ENCODE peak calls at places on chromosomes 7 and 10, in seven cellular contexts. U is fibroblast of lung, P is GM12878, X is neural progenitor cell, V is GM23248, Q is PC-9, F is endothelial cell of umbilical vein. B is an unnamed sample.

GRCh38 chr7:36141351-36141750 is 11.7 kb upstream of the EEPD1 start:
- DNase-seq in V (no peak), P (no peak), X (no peak), F (no peak), Q (no peak), U (no peak), B (no peak)

GRCh38 chr10:73995035-73995358 is 2.9 kb upstream of the VCL start:
- DNase-seq in F (no peak), X (no peak), V (no peak), U (no peak), P (no peak), Q (no peak), B (no peak)

GRCh38 chr7:157701395-157701794 is 364.6 kb downstream of the DNAJB6 start:
- DNase-seq in P (no peak), U (no peak), V (no peak), F (no peak), X (no peak), Q (no peak), B (no peak)

GRCh38 chr7:32516551-32517082 is 21.3 kb downstream of the AVL9 start:
- DNase-seq in V (peak), Q (no peak), U (no peak), X (no peak), P (no peak), F (no peak), B (no peak)

GRCh38 chr7:99362801-99363200 is 11.7 kb upstream of the ARPC1B start:
- DNase-seq in V (peak), U (peak), X (no peak), P (no peak), Q (no peak), F (no peak), B (no peak)

GRCh38 chr7:99707096-99707495 is 27.3 kb upstream of the CYP3A5 start:
- DNase-seq in V (peak), X (no peak), P (no peak), Q (no peak), U (peak), F (no peak), B (peak)

GRCh38 chr10:101777857-101778145 is 1.9 kb upstream of the FGF8 start:
- DNase-seq in F (no peak), U (no peak), Q (no peak), V (no peak), P (no peak), X (no peak), B (no peak)

GRCh38 chr10:73965890-73966768 is 31.8 kb upstream of the VCL start:
- DNase-seq in P (no peak), F (peak), V (peak), X (peak), U (peak), Q (peak), B (peak)

DNA sequence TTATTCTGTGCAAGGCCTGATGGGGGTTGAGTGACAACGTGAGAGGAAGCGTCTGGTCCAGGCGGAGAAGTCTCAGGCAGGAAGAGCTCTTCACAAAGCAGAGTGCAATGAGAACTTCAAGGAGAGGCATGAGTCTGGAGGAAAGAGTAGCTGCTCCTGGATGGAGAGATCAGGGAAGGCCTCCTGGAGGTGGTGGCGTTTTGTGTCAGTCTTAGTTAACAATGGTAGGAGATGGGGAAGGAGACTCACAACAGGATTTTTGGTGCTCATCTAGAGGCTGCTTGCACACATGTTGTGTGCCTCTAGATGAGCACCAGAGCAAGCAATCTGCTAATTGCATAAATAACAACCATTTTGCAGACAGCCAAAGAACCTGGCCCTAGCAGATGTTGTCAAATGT is 442.8 kb upstream of the PODXL start:
- DNase-seq in V (no peak), X (no peak), Q (no peak), U (no peak), F (no peak), P (no peak), B (no peak)
- TF ChIP-seq EZH2 in V (no peak), X (no peak), Q (no peak), U (no peak), F (no peak), P (no peak), B (no peak)

DNA sequence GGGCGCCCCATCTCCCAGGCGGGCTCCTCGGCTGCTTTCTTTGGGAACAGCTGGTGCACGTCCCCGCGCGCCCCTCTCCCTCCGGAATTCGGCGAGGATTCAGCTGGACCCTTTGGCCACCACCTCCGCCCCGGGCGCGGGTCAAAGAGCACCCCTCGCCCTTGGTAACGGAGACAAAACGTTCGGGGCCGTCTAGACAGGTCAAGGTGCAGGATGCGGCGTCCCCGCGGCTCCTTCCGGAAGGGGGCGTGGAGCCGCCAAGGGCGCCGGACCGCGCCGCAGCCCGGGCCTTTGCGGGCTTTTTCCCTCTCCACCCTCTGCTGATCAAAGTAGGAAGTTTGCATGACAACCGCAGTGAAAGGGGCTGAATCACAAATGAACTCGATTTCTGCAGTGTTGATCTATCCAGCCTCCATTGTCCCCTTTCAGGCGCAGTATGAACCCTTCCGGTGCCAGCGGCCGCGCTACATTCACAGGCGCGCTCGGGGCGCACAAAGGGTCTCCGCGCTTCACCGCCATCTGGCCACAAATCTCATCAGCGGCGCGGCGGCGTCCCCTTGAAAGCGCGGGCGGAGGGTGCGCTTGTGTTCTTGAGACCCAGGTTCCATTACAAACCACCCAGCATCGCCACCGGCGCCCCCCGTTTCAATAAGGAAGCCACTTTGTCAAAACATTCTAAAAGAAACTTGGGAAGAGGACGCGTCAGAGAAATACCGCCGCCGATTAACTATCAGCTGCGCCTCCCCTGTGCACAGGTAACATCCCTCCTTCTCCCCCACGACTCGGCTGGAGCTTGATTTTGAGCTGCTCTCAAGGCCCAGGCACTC is 36.4 kb downstream of the CNPY1 start:
- DNase-seq in X (peak), U (no peak), P (no peak), Q (no peak), V (no peak), F (no peak), B (peak)
- TF ChIP-seq EZH2 in X (peak), U (no peak), P (no peak), Q (no peak), V (peak), F (peak), B (peak)

GRCh38 chr7:138974675-138975237 is 6.4 kb downstream of the KIAA1549 start:
- DNase-seq in P (no peak), F (no peak), X (peak), U (no peak), Q (no peak), V (no peak), B (peak)
- TF ChIP-seq EZH2 in P (no peak), F (no peak), X (no peak), U (no peak), Q (no peak), V (no peak), B (no peak)

GRCh38 chr7:55423277-55423711 is 58.2 kb downstream of the LANCL2 start:
- DNase-seq in F (peak), U (no peak), Q (no peak), P (no peak), V (peak), X (no peak), B (peak)
- TF ChIP-seq EZH2 in F (no peak), U (no peak), Q (no peak), P (no peak), V (no peak), X (no peak), B (no peak)